ENCODE peak calls at places on chromosome 4, in seven cellular contexts. G is posterior vena cava; P is GM23338; K is neural progenitor cell; H is activated CD8-positive, alpha-beta memory T cell treated with anti-CD3 and anti-CD28 coated beads for 1 hour; Q is GM12891; L is cardiac muscle cell. T is an unnamed sample.
A peak's percentile ranks its signal among the peaks of the same experiment; 100 is the strongest.

GRCh38 chr4:137558951-137559350 is 26.7 kb upstream of the PCDH18 start:
- DNase-seq in G (no peak), P (no peak), K (peak; percentile 25), H (no peak), Q (no peak), L (peak; percentile 32), T (no peak)

GRCh38 chr4:7845493-7846124 is 94.1 kb downstream of the AFAP1 start:
- DNase-seq in G (no peak), P (peak; percentile 45), K (peak; percentile 55), H (no peak), Q (no peak), L (no peak), T (no peak)

GRCh38 chr4:136750898-136751297 is 781.4 kb downstream of the PCDH18 start:
- DNase-seq in G (no peak), P (no peak), K (no peak), H (no peak), Q (no peak), L (no peak), T (no peak)

GRCh38 chr4:114694770-114695169 is 96.2 kb downstream of the UGT8 start:
- DNase-seq in G (no peak), P (peak; percentile 62), K (peak; percentile 45), H (no peak), Q (no peak), L (peak; percentile 42), T (no peak)

GRCh38 chr4:26152051-26152450 is 168.8 kb upstream of the RBPJ start:
- DNase-seq in G (no peak), P (no peak), K (no peak), H (no peak), Q (no peak), L (no peak), T (no peak)

GRCh38 chr4:137775701-137776100 is 243.4 kb upstream of the PCDH18 start:
- DNase-seq in G (no peak), P (no peak), K (no peak), H (no peak), Q (no peak), L (no peak), T (no peak)

GRCh38 chr4:77586953-77587383 is 18.7 kb upstream of the CXCL13 start:
- DNase-seq in G (no peak), P (no peak), K (no peak), H (peak; percentile 1), Q (peak; percentile 26), L (peak; percentile 60), T (peak; percentile 29)

GRCh38 chr4:1565598-1566295 is 118.4 kb downstream of the FAM53A start:
- DNase-seq in G (peak; percentile 71), P (peak; percentile 24), K (no peak), H (no peak), Q (no peak), L (no peak), T (no peak)